ENCODE peak calls at places on chromosomes 16 and 17, in ten cellular contexts. A, N, M, E, Z, T, U, W, H and D are unnamed samples.

GRCh38 chr17:63675607-63676539 is 24.1 kb downstream of the LIMD2 start:
- DNase-seq in A (no peak), N (no peak), M (peak), E (peak), Z (no peak), T (peak), U (no peak), W (no peak), H (peak), D (peak)

GRCh38 chr16:12149971-12150370 is 173.4 kb downstream of the SNX29 start:
- DNase-seq in A (no peak), N (peak), M (no peak), E (no peak), Z (no peak), T (no peak), U (no peak), W (no peak), H (no peak), D (no peak)

GRCh38 chr17:15257316-15257925 is 7.7 kb downstream of the PMP22 start:
- DNase-seq in A (peak), N (peak), M (peak), E (no peak), Z (peak), T (peak), U (no peak), W (peak), H (peak), D (peak)

GRCh38 chr17:16950488-16950887 is 21.4 kb downstream of the TNFRSF13B start:
- DNase-seq in A (no peak), N (peak), M (no peak), E (no peak), Z (no peak), T (no peak), U (no peak), W (no peak), H (no peak), D (no peak)

GRCh38 chr17:19384723-19385391 is 2.1 kb downstream of the MFAP4 start:
- DNase-seq in A (peak), N (peak), M (peak), E (peak), Z (no peak), T (peak), U (no peak), W (no peak), H (no peak), D (no peak)

GRCh38 chr17:44933824-44934744 is 13.5 kb downstream of the KIF18B start:
- DNase-seq in A (no peak), N (peak), M (peak), E (no peak), Z (no peak), T (no peak), U (no peak), W (no peak), H (no peak), D (no peak)

GRCh38 chr17:45345246-45345553 is 28.4 kb upstream of the MAP3K14 start:
- DNase-seq in A (no peak), N (peak), M (no peak), E (no peak), Z (no peak), T (no peak), U (no peak), W (no peak), H (no peak), D (no peak)

GRCh38 chr17:77424585-77425344 is 284.0 kb downstream of the SEC14L1 start:
- DNase-seq in A (no peak), N (peak), M (peak), E (peak), Z (no peak), T (peak), U (no peak), W (no peak), H (no peak), D (no peak)

GRCh38 chr16:5069854-5070253 is 1.8 kb upstream of the ALG1 start:
- DNase-seq in A (no peak), N (peak), M (no peak), E (no peak), Z (no peak), T (no peak), U (no peak), W (no peak), H (no peak), D (no peak)

GRCh38 chr16:11329080-11329491 is 16.2 kb upstream of the RMI2 start:
- DNase-seq in A (no peak), N (no peak), M (no peak), E (no peak), Z (no peak), T (no peak), U (no peak), W (no peak), H (no peak), D (no peak)

GRCh38 chr16:3857189-3858013 is 23.1 kb downstream of the CREBBP start:
- DNase-seq in A (no peak), N (no peak), M (no peak), E (no peak), Z (no peak), T (no peak), U (no peak), W (no peak), H (no peak), D (no peak)

GRCh38 chr17:69607162-69607834 is 192.8 kb downstream of the MAP2K6 start:
- DNase-seq in A (peak), N (peak), M (peak), E (peak), Z (no peak), T (peak), U (no peak), W (no peak), H (peak), D (peak)

GRCh38 chr16:23079683-23080221 is 69.5 kb downstream of the USP31 start:
- DNase-seq in A (no peak), N (no peak), M (no peak), E (no peak), Z (no peak), T (peak), U (no peak), W (no peak), H (no peak), D (peak)

GRCh38 chr17:50800196-50800700 is 32.9 kb upstream of the ANKRD40CL start:
- DNase-seq in A (no peak), N (no peak), M (no peak), E (no peak), Z (no peak), T (no peak), U (no peak), W (no peak), H (no peak), D (no peak)

GRCh38 chr17:55783684-55784245 is 32.9 kb downstream of the PCTP start:
- DNase-seq in A (no peak), N (no peak), M (peak), E (no peak), Z (no peak), T (peak), U (no peak), W (no peak), H (no peak), D (no peak)

GRCh38 chr16:23448392-23448791 is 4.6 kb downstream of the COG7 start:
- DNase-seq in A (no peak), N (no peak), M (no peak), E (peak), Z (no peak), T (no peak), U (no peak), W (no peak), H (no peak), D (peak)

GRCh38 chr16:27463741-27464662 is 62.0 kb downstream of the IL21R start:
- DNase-seq in A (no peak), N (peak), M (peak), E (no peak), Z (peak), T (no peak), U (no peak), W (no peak), H (no peak), D (no peak)

GRCh38 chr16:14050297-14051027 is 20.7 kb upstream of the MRTFB start:
- DNase-seq in A (no peak), N (no peak), M (no peak), E (no peak), Z (no peak), T (no peak), U (no peak), W (no peak), H (peak), D (peak)

GRCh38 chr16:35252356-35252936 is 1793.0 kb downstream of the TP53TG3F start:
- DNase-seq in A (peak), N (no peak), M (no peak), E (no peak), Z (no peak), T (no peak), U (no peak), W (no peak), H (no peak), D (no peak)

GRCh38 chr17:60107526-60108257 is 29.0 kb upstream of the HEATR6 start:
- DNase-seq in A (no peak), N (no peak), M (no peak), E (no peak), Z (no peak), T (no peak), U (no peak), W (no peak), H (no peak), D (no peak)

GRCh38 chr17:57608369-57609124 is 136.6 kb downstream of the CCDC182 start:
- DNase-seq in A (no peak), N (no peak), M (no peak), E (no peak), Z (no peak), T (no peak), U (no peak), W (no peak), H (no peak), D (no peak)

GRCh38 chr16:66510711-66511614 is 39.0 kb downstream of the TK2 start:
- DNase-seq in A (no peak), N (no peak), M (no peak), E (no peak), Z (no peak), T (no peak), U (no peak), W (no peak), H (no peak), D (peak)

GRCh38 chr16:47949276-47949675 is 206.5 kb downstream of the ABCC12 start:
- DNase-seq in A (no peak), N (no peak), M (no peak), E (no peak), Z (no peak), T (no peak), U (no peak), W (no peak), H (no peak), D (no peak)

GRCh38 chr17:78655251-78655940 is 78.2 kb upstream of the DNAH17 start:
- DNase-seq in A (no peak), N (peak), M (no peak), E (no peak), Z (no peak), T (no peak), U (no peak), W (no peak), H (no peak), D (no peak)

GRCh38 chr17:45855691-45856315 is 11.1 kb downstream of the SPPL2C start:
- DNase-seq in A (no peak), N (no peak), M (no peak), E (no peak), Z (no peak), T (no peak), U (no peak), W (no peak), H (no peak), D (no peak)

GRCh38 chr16:13634921-13635320 is 285.0 kb upstream of the ERCC4 start:
- DNase-seq in A (no peak), N (no peak), M (no peak), E (no peak), Z (no peak), T (no peak), U (no peak), W (no peak), H (no peak), D (no peak)

GRCh38 chr17:17748179-17748578 is 66.9 kb downstream of the RAI1 start:
- DNase-seq in A (no peak), N (no peak), M (no peak), E (no peak), Z (no peak), T (no peak), U (no peak), W (no peak), H (no peak), D (no peak)

GRCh38 chr16:56618138-56618537 is 7.4 kb upstream of the MT1E start:
- DNase-seq in A (no peak), N (no peak), M (no peak), E (no peak), Z (no peak), T (no peak), U (no peak), W (no peak), H (no peak), D (no peak)

GRCh38 chr17:71460943-71461342 is 659.9 kb upstream of the SOX9 start:
- DNase-seq in A (no peak), N (no peak), M (no peak), E (no peak), Z (no peak), T (peak), U (no peak), W (no peak), H (peak), D (peak)

GRCh38 chr17:36182176-36183000 is 6.0 kb upstream of the TBC1D3B start:
- DNase-seq in A (no peak), N (peak), M (no peak), E (no peak), Z (no peak), T (peak), U (no peak), W (no peak), H (no peak), D (no peak)

GRCh38 chr16:11697319-11697718 is 29.1 kb downstream of the SNN start:
- DNase-seq in A (no peak), N (no peak), M (no peak), E (no peak), Z (no peak), T (no peak), U (no peak), W (no peak), H (no peak), D (no peak)

GRCh38 chr17:73267648-73268537 is 6.2 kb upstream of the CPSF4L start:
- DNase-seq in A (no peak), N (no peak), M (no peak), E (no peak), Z (no peak), T (no peak), U (no peak), W (no peak), H (no peak), D (peak)